ENCODE peak calls at places on chromosomes 5 and 9, in eight cellular contexts. B is fibroblast of pulmonary artery, L is pancreas, P is lower leg skin, M is fibroblast of the aortic adventitia, J is spleen, I is OCI-LY7, A is AG04449. U is an unnamed sample.

GRCh38 chr5:60634054-60634453 is 65.9 kb downstream of the DEPDC1B start:
- DNase-seq in B (peak), L (no peak), P (no peak), M (peak), J (no peak), I (no peak), A (no peak), U (no peak)

GRCh38 chr9:93598647-93599241 is 22.4 kb downstream of the PHF2 start:
- DNase-seq in B (peak), L (no peak), P (no peak), M (peak), J (no peak), I (no peak), A (no peak), U (no peak)

GRCh38 chr5:150960791-150961396 is 56.1 kb upstream of the ZNF300 start:
- DNase-seq in B (no peak), L (no peak), P (no peak), M (no peak), J (no peak), I (peak), A (no peak), U (no peak)

GRCh38 chr5:170875811-170876210 is 14.0 kb downstream of the RANBP17 start:
- DNase-seq in B (no peak), L (no peak), P (no peak), M (no peak), J (no peak), I (no peak), A (no peak), U (no peak)

GRCh38 chr5:13731229-13731628 is 213.3 kb downstream of the DNAH5 start:
- DNase-seq in B (no peak), L (no peak), P (no peak), M (no peak), J (no peak), I (no peak), A (no peak), U (no peak)

GRCh38 chr5:1732238-1732880 is 67.3 kb downstream of the MRPL36 start:
- DNase-seq in B (no peak), L (no peak), P (peak), M (no peak), J (peak), I (no peak), A (no peak), U (no peak)

GRCh38 chr9:134060546-134060945 is 7.3 kb downstream of the BRD3 start:
- DNase-seq in B (no peak), L (no peak), P (no peak), M (no peak), J (peak), I (no peak), A (no peak), U (no peak)

GRCh38 chr9:133539434-133539833 is 4.9 kb downstream of the ADAMTSL2 start:
- DNase-seq in B (no peak), L (no peak), P (no peak), M (no peak), J (no peak), I (no peak), A (no peak), U (no peak)

GRCh38 chr5:57383093-57383861 is 99.3 kb downstream of the ACTBL2 start:
- DNase-seq in B (peak), L (no peak), P (no peak), M (peak), J (no peak), I (peak), A (peak), U (peak)

GRCh38 chr9:130860458-130861316 is 25.6 kb downstream of the ABL1 start:
- DNase-seq in B (peak), L (no peak), P (peak), M (peak), J (peak), I (no peak), A (peak), U (peak)

GRCh38 chr9:34664281-34665108 is 2.0 kb upstream of the CCL27 start:
- DNase-seq in B (peak), L (peak), P (peak), M (peak), J (peak), I (peak), A (no peak), U (peak)

GRCh38 chr9:121881920-121882500 is 211.1 kb downstream of the TTLL11 start:
- DNase-seq in B (no peak), L (no peak), P (no peak), M (no peak), J (no peak), I (no peak), A (no peak), U (no peak)

DNA sequence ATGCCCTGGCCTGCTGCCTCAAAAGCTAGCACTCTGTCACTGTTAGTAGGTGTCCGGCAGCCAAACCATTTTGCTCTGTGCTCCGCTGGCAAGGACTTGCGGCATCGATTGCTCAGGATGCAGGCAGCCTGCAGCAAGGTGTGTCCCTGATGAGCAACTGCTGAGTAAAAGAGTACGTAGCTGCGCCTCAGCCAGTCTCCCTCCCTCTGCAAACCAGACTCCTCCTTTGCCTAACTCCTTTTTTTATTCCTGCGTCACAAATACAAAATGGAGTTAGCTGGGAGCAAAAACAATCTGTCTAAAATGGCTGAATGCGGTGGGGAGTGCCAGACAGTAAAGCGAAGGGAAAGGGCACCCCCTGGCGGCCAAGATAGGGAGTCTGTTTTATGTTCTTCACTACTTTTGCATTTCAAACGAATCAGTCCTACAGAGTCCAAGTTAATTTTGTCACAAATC is 61.1 kb downstream of the DIAPH1 start:
- DNase-seq in B (peak), L (peak), P (peak), M (peak), J (peak), I (peak), A (peak), U (peak)
- H3K4me3 ChIP-seq in B (peak), L (no peak), P (no peak), M (peak), J (no peak), I (no peak), A (peak), U (peak)

GRCh38 chr5:153153086-153153485 is 337.4 kb upstream of the GRIA1 start:
- DNase-seq in B (peak), L (no peak), P (no peak), M (peak), J (no peak), I (no peak), A (peak), U (peak)

GRCh38 chr5:153151558-153151957 is 338.9 kb upstream of the GRIA1 start:
- DNase-seq in B (no peak), L (no peak), P (no peak), M (no peak), J (no peak), I (no peak), A (no peak), U (no peak)

GRCh38 chr5:153148624-153148976 is 341.9 kb upstream of the GRIA1 start:
- DNase-seq in B (no peak), L (no peak), P (no peak), M (no peak), J (no peak), I (no peak), A (no peak), U (no peak)

DNA sequence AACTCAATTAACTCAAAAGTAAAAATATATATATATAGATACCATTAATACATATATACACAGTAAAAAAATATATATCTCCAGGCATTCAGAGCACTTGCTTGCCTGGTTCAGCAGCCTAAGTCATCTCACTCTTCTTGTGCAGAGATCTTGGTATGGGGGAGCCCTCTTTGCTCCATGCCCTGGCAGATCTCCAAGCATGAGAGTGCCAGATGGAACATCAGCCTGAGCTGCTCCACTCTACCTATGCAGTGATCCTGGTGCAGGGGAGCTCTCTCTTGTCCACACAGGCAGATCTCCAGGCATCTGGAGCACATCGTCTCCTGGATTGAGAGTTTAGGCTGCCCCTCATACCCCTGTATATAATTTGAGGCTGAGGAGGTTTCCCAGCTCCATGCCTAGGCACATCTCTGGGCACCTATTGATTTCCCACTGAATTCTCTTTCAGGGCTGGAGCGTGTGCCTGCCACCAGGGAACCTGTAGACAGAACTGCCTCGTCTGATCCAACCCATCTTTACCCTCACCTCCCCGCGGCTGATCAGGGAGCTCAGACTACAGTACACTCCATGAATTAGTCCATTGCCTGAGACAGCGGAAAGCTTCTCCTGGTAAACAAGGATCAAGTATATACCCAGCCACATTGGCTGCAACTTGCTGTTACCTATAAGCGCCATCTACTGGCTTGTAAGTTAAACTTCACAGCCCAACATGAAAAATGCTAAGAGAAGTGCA is 342.4 kb upstream of the GRIA1 start:
- DNase-seq in B (peak), L (peak), P (no peak), M (peak), J (no peak), I (peak), A (no peak), U (peak)
- TF ChIP-seq CTCF in B (peak), L (peak), P (no peak), M (peak), J (peak), I (peak), A (peak), U (peak)

DNA sequence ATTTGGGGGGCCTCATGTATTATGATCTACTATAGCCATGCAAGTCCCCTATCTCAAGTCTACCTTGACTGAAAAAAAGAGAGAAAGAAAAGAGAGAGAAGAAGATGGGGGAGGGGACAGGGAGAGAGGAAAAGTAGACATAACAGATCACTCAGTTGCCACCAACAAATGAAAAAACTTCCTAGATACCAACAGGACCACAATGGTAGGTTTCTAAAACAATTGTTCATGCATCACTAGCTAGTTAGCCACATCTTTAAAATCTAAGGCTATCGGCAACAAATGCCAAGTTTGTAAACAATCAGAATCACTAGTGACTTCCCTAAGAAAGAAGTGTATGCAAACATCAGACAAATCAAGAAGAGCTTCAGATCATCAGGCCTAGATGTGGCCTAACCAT is 328.2 kb downstream of the BNC2 start:
- DNase-seq in B (peak), L (no peak), P (no peak), M (no peak), J (no peak), I (no peak), A (no peak), U (no peak)
- H3K4me3 ChIP-seq in B (no peak), L (no peak), P (no peak), M (no peak), J (no peak), I (no peak), A (no peak), U (no peak)

DNA sequence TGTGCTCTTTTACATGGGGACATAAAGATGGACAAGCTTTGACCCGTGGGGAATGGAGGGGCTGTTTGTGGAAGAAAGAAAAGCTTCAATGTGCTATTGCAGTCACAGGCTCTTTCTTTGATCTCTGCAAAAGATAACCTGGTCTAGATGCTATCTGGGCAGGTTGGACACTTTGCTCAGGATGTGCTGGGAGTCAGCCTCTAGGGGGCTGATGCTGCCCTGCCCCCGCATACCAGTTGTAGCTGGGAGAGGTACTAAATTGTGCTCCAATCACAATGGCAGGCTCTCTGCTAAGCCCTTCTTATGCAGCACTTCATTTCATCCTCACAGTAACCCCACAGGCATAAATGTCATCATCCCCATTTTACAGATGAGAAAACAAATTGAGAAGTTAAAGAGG is 67.2 kb downstream of the PSD2 start:
- DNase-seq in B (no peak), L (no peak), P (no peak), M (no peak), J (no peak), I (no peak), A (no peak), U (no peak)
- TF ChIP-seq CTCF in B (no peak), L (no peak), P (no peak), M (peak), J (no peak), I (peak), A (peak), U (no peak)

DNA sequence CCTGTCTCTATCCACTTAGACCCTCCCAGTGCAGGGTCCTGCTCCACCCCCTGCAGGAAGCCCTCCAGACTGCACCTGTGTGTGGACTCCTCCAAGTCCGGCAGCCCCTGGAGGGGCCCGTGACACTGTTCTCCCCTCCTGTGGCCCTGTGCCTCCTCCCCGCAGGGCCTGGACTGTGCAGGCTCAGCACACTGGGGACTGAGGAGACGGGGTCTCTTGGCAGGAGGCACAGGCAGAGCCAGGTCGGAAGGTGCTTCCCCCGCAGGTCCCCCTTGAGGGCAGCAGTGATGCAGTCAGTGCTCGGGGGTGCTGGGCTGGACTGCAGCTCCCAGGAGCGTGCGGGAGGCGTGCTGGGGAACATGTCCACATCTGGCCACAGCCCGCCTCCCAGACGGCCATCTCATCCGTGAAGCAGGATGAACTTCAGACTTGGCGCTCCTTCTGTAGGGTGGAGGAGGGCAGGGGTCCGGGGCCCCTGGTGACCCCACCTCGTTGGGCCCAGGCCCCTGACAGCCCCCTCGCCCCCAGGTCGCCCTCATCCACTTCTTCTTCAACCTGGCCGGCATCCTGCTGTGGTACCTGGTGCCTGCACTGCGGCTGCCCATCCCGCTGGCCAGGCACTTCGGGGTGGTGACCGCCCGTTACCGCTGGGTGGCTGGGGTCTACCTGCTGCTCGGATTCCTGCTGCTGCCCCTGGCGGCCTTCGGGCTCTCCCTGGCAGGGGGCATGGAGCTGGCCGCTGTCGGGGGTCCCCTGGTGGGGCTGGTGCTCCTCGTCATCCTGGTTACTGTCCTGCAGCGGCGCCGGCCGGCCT is 4.9 kb downstream of the SLC34A3 start:
- DNase-seq in B (no peak), L (no peak), P (no peak), M (no peak), J (no peak), I (no peak), A (no peak), U (no peak)
- H3K4me3 ChIP-seq in B (no peak), L (no peak), P (no peak), M (no peak), J (no peak), I (no peak), A (no peak), U (no peak)

GRCh38 chr9:68898781-68899439 is 115.0 kb downstream of the PRKACG start:
- DNase-seq in B (no peak), L (no peak), P (no peak), M (no peak), J (no peak), I (peak), A (no peak), U (no peak)
- TF ChIP-seq CTCF in B (no peak), L (no peak), P (no peak), M (no peak), J (no peak), I (no peak), A (no peak), U (no peak)

GRCh38 chr9:84343111-84343521 is 2.6 kb upstream of the SLC28A3 start:
- DNase-seq in B (peak), L (no peak), P (no peak), M (peak), J (no peak), I (no peak), A (peak), U (no peak)

GRCh38 chr9:84339523-84339922 is 1.0 kb downstream of the SLC28A3 start:
- DNase-seq in B (no peak), L (no peak), P (no peak), M (no peak), J (no peak), I (no peak), A (no peak), U (no peak)

GRCh38 chr9:84338792-84339191 is 1.8 kb downstream of the SLC28A3 start:
- DNase-seq in B (no peak), L (no peak), P (no peak), M (no peak), J (no peak), I (no peak), A (no peak), U (no peak)

GRCh38 chr9:84339951-84340350 is 607 bp downstream of the SLC28A3 start:
- DNase-seq in B (no peak), L (no peak), P (no peak), M (no peak), J (no peak), I (no peak), A (no peak), U (no peak)

DNA sequence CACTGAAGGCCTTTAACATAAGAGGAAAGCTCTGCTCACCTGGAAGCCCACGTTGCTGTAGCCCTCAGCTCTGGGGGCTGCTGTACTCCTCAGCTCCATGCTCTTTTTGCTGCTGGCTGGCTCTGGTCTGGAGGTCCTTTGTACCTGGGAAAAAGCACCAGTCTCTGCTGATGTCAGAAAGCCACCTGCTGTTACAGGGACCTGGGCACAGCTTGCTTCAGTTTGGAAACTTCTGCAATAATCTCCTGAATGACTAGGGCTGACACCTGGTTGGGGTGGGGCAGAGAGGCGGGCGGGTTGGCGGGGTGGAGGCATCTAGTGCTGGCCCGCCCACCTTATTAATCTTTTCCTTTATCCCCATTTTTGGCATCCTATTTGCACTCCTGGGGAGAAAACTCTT is at the start of gene SLC28A3:
- DNase-seq in B (no peak), L (peak), P (peak), M (no peak), J (no peak), I (no peak), A (no peak), U (no peak)
- H3K4me3 ChIP-seq in B (no peak), L (peak), P (no peak), M (no peak), J (no peak), I (no peak), A (no peak), U (no peak)

DNA sequence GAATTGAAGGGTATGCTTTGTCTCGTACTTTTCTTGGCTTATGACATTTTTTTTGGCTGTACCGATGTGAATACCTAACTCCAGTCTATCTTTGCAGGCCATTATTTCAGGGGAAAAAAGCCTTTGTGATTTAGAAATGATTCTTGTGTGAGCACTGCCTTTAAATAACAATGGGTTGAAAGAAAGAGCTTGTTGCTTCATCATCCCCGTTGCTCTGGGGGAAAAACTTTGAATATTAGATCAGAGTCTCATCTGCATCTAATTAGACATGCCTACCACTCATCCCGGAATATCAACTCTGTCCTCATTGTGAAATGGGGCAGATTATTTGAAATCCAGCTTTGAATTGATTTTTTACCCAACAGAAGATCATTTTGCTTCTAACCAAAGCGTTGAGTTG is 13.5 kb downstream of the CXCL14 start:
- DNase-seq in B (no peak), L (no peak), P (no peak), M (no peak), J (no peak), I (no peak), A (no peak), U (no peak)
- TF ChIP-seq CTCF in B (no peak), L (no peak), P (no peak), M (no peak), J (no peak), I (no peak), A (no peak), U (no peak)

U was measured in AG09309.